ENCODE peak calls at places on chromosomes 1 and 21, in four cellular contexts. Y is A549, K is K562, L is HepG2. Q is an unnamed sample.

GRCh38 chr21:34923626-34924025 is 125.5 kb downstream of the RUNX1 start:
- DNase-seq in L (no peak), K (no peak), Y (no peak), Q (no peak)

GRCh38 chr1:98870959-98871903 is 133.4 kb downstream of the PLPPR5 start:
- DNase-seq in K (no peak), L (no peak), Y (no peak), Q (no peak)

GRCh38 chr1:66980745-66981367 is 56.1 kb downstream of the MIER1 start:
- DNase-seq in L (no peak), Y (no peak), K (no peak), Q (no peak)

GRCh38 chr1:89576016-89576415 is 51.4 kb downstream of the LRRC8B start:
- DNase-seq in K (no peak), Y (no peak), L (no peak), Q (no peak)

GRCh38 chr1:7257225-7257624 is 472.0 kb downstream of the CAMTA1 start:
- DNase-seq in L (no peak), K (no peak), Y (no peak), Q (no peak)

GRCh38 chr1:204091066-204091465 is 18.2 kb downstream of the SOX13 start:
- DNase-seq in L (no peak), Y (no peak), K (no peak), Q (no peak)

GRCh38 chr1:184028854-184029623 is 8.5 kb downstream of the COLGALT2 start:
- DNase-seq in L (peak), K (peak), Y (no peak), Q (no peak)

GRCh38 chr1:28887418-28887834 is 26.9 kb upstream of the EPB41 start:
- DNase-seq in K (peak), L (no peak), Y (no peak), Q (no peak)

GRCh38 chr1:34028381-34029055 is 136.5 kb downstream of the CSMD2 start:
- DNase-seq in Y (no peak), K (no peak), L (no peak), Q (no peak)

GRCh38 chr1:207032528-207033017 is at the start of gene C1orf116:
- DNase-seq in L (peak), K (peak), Y (peak), Q (peak)

DNA sequence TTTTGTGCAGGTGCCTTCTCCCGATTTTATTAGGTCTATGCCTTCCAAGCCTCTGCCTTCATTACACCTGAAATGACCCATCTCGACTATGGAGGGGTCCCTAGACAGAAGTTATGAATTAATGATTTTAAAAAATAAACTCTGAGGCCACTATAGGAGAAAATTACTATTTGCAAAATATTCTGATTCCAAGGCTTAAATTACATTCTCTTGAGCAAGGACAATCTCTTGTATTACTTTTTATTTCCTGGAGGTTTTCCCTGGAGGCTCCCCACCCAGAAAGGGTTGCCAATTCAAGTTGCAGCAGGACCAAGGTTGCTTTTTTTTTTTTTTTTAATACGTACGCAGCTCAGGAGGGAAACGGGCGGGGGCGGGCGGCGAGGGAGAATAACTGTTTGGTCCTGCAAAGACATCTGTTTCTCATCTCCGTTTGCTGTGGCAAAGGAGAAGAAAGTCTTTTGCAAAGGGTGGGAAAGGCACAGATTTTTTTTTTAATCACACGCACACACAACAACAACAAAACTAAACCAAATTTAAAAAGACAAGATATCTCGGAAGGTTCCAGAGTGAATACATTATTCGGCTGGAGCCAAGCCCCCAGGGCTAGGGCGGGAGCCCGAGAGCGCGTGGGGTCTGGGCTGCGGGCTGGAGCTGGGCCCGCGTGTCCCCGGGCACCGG is 611 bp upstream of the SERTAD4 start:
- DNase-seq in L (no peak), Y (no peak), K (no peak), Q (no peak)
- TF ChIP-seq RNF2 in L (no peak), Y (no peak), K (no peak), Q (no peak)

DNA sequence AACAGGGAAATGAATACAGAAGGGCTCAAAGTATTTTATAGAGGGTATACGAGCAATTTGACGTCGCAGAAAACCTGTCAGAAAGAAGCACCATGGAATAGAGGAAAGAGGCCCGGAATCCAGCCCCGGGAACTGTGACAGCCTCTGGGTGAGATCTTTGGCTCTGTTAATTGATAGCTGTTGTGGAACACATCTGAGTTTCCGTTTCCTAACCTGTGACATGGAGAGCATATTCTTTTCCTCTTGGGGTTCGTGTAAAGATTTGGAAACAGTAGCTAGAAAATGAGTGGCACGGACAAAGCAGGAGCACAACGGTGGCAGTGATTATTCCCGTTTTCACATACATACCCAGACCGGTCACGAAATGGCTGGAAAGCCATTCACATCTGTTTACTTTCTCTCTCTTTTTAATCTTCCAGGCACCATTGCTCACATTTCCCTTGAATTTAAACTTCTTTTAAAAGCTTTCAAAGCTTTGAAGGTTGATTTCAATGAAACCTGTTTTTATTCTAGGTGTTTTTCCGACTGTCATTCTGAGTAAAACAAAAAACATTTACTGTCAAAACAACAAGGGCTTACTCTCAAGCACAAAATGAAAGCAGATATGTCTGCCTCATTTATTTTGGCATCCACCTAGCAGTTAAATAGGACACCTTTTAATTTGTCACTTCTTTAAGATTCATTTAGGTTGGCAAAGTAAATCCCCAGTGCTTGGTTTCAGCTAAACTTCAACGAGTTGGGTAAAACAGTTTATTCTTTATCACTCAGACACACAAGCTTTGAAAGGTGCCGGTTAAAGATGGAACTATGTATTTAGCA is 26.7 kb upstream of the C8B start:
- DNase-seq in L (no peak), Y (no peak), K (no peak), Q (no peak)
- TF ChIP-seq RNF2 in L (no peak), Y (no peak), K (no peak), Q (no peak)

GRCh38 chr1:217403321-217403720 is 227.6 kb downstream of the GPATCH2 start:
- DNase-seq in L (no peak), K (no peak), Y (no peak), Q (no peak)

GRCh38 chr1:217402301-217402700 is 228.6 kb downstream of the GPATCH2 start:
- DNase-seq in K (no peak), L (no peak), Y (no peak), Q (no peak)

DNA sequence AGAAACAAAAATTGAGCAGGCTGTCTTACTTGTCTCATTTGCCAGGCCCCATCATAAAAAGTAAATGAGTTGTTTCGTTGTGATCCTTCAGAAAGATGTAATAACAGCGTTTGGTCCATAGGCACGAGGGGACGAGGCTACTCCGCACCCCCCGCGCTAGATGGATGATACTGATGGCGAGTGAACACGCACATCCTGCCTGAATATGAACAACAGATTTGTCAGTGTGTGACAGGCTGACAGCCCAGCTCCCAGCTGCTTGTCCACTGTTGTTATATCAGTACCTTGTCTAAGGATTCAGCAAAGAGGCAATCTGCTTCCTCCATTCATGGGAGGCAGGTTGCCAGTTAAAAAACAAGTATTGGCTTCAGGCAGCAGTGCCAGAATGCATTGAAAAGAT is 223.5 kb downstream of the GPATCH2 start:
- DNase-seq in K (no peak), Y (no peak), L (no peak), Q (no peak)
- TF ChIP-seq RNF2 in K (no peak), Y (no peak), L (no peak), Q (no peak)

GRCh38 chr1:55938376-55938850 is 641.0 kb downstream of the PLPP3 start:
- DNase-seq in L (no peak), Y (no peak), K (no peak), Q (no peak)

GRCh38 chr1:55947446-55947845 is 631.9 kb downstream of the PLPP3 start:
- DNase-seq in Y (no peak), K (no peak), L (no peak), Q (no peak)

GRCh38 chr1:55943012-55943411 is 636.4 kb downstream of the PLPP3 start:
- DNase-seq in Y (no peak), K (no peak), L (no peak), Q (no peak)

GRCh38 chr1:55938861-55939260 is 640.5 kb downstream of the PLPP3 start:
- DNase-seq in L (no peak), Y (no peak), K (no peak), Q (no peak)

DNA sequence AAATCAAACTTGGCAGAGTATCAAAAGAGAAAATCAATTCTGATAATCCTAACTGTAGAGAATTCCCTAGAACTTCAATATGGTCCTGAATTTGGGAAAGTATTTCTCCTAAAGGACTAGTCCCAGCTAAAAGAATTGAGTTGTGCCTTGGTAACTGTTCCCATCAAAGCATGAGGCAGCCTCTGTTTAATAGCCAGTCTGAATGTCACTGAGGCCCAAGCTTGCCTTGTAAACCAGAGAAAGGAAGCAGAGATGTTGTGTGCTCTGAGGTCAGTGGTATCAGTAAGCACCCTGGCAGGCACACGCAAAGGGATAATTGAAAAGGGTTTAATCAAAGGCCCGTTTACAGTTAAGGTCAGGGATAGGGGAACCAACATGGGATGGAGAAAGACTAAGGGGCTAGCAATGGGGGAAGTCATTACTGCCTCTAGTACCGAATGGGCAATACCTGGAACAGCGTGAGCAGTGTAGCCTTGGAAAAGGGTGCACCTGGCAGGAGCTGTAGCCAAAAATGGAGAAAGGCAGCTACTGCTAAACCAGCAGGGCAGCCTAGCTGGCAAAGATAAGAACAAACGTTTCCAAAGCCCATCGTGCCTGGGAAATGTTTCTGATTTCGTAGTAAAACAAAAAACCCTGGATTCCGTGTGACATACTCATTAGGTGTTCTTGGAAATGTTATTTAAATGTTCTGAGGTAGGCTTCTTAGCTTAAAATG is 635.5 kb downstream of the PLPP3 start:
- DNase-seq in K (no peak), Y (no peak), L (no peak), Q (no peak)
- TF ChIP-seq RNF2 in K (no peak), Y (no peak), L (no peak), Q (no peak)

GRCh38 chr1:180083164-180083563 is 71.5 kb upstream of the QSOX1 start:
- DNase-seq in Y (no peak), K (no peak), L (no peak), Q (no peak)
- TF ChIP-seq RNF2 in Y (no peak), K (no peak), L (no peak), Q (no peak)

DNA sequence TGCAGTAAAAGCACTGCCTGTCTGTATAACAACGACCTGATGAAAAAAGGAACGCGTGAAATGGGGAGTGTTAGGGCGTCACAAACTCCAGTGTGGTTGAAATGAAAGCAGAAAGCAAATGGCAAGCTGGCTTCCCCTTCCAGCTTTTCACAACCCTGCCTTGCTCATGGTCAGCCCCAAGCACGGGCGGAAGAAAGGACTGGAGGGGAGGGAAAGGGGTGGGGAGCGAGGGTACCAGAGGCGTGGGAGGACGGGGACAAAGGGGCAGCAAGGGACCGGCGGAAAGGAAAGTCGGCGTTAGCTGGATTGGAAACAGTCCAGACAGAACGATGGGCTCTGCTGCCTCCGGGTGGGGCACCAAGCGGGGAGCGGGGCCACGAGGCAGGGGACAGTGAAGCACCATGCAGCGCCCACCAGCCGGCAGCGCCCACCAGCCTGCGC is 9.6 kb downstream of the VPS26C start:
- DNase-seq in L (peak), Y (peak), K (no peak), Q (no peak)
- TF ChIP-seq RNF2 in L (no peak), Y (no peak), K (no peak), Q (no peak)

GRCh38 chr21:46314441-46315020 is 9.1 kb downstream of the C21orf58 start:
- DNase-seq in L (no peak), K (no peak), Y (no peak), Q (no peak)

GRCh38 chr21:46307625-46308024 is 16.0 kb downstream of the C21orf58 start:
- DNase-seq in K (no peak), L (no peak), Y (no peak), Q (no peak)

GRCh38 chr21:46316708-46317324 is 6.9 kb downstream of the C21orf58 start:
- DNase-seq in L (no peak), K (no peak), Y (no peak), Q (no peak)

GRCh38 chr21:46308431-46308830 is 15.2 kb downstream of the C21orf58 start:
- DNase-seq in L (no peak), Y (no peak), K (no peak), Q (no peak)

DNA sequence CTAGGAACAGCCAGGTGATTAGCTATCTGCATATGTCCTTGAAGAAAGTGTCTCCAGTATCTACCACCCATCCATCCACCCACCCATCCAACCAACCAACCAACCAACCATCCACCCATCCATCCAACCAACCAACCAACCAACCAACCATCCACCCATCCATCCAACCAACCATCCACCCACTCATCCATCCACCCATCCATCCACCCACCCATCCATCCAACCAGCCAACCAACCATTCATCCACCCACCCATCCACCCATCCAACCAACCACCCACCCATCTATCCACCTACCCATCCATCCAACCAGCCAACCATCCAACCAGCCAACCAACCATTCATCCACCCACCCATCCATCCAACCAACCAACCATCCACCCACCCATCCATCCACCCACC is 12.1 kb downstream of the C21orf58 start:
- DNase-seq in L (no peak), K (no peak), Y (no peak), Q (no peak)
- TF ChIP-seq RNF2 in L (no peak), K (no peak), Y (no peak), Q (no peak)

Q was measured in H1.